ENCODE peak calls at places on chromosomes 4 and X, in four cellular contexts. U, W, C and G are unnamed samples.

GRCh38 chr4:3530663-3531254 is 1.5 kb downstream of the LRPAP1 start:
- DNase-seq in U (peak; percentile 25), W (no peak), C (no peak), G (peak; percentile 86)

GRCh38 chrX:136762820-136763452 is 17.8 kb downstream of the ARHGEF6 start:
- DNase-seq in W (no peak), U (no peak), C (no peak), G (no peak)

GRCh38 chr4:53923921-53924320 is 140.5 kb downstream of the CHIC2 start:
- DNase-seq in U (no peak), C (no peak), W (no peak), G (no peak)

GRCh38 chrX:26008042-26008441 is 130.1 kb upstream of the MAGEB18 start:
- DNase-seq in U (no peak), W (no peak), C (no peak), G (no peak)

GRCh38 chrX:38271154-38271716 is 50.6 kb upstream of the SRPX start:
- DNase-seq in C (no peak), U (no peak), W (no peak), G (no peak)

GRCh38 chr4:94507708-94508107 is 56.0 kb downstream of the PDLIM5 start:
- DNase-seq in U (no peak), W (peak; percentile 93), C (peak; percentile 44), G (peak; percentile 68)

GRCh38 chrX:23559975-23560374 is 107.3 kb upstream of the PRDX4 start:
- DNase-seq in U (no peak), C (no peak), W (no peak), G (no peak)

GRCh38 chr4:101288365-101289145 is 58.8 kb downstream of the PPP3CA start:
- DNase-seq in U (no peak), W (peak; percentile 32), C (no peak), G (no peak)

GRCh38 chr4:186829740-186830449 is 106.2 kb upstream of the FAT1 start:
- DNase-seq in W (peak; percentile 98), U (no peak), C (no peak), G (peak; percentile 82)

GRCh38 chrX:68358679-68359078 is 74.6 kb downstream of the OPHN1 start:
- DNase-seq in W (no peak), C (no peak), U (no peak), G (no peak)

GRCh38 chr4:8613421-8614364 is 21.1 kb downstream of the CPZ start:
- DNase-seq in C (no peak), U (no peak), W (no peak), G (no peak)
- H3K4me2 ChIP-seq in C (no peak overlapping the region), U (no peak overlapping the region), W (no peak overlapping the region), G (no peak overlapping the region)

DNA sequence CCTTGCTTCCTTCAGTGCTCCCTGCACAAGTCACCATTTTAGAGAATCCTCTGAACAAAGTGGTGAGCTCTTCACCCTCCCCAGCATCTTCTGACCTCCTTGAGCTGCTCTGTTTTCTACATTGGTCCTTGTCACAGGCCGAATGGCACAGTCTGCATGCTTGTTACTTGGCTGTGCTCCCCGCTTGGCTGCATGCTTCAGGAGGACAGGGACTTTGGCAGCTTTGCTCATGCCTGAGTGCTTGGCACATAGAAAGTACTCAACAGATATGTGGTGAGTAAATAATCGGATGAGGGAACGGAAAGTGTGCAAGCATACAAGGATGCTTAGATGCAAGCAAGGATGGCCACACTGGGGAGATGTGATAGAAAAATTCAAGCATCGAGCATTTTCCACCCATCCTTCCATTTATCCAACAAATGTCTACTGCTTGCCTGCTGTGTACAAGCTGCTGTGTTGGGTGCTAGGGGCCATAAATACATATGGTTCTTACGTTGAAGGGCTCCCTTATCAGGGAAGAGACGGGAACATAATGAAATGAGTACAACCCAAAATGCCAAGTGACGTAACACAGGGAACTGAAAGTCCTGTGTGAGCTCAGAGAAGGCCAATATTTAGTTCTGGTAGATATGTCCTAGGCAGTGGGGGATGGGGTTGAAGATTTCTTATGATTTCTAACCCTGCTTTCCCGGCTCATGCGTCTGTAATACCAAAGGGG is 31.2 kb downstream of the SLC2A9 start:
- DNase-seq in W (no peak), U (no peak), C (no peak), G (peak; percentile 18)
- H3K27ac ChIP-seq in W (no peak overlapping the region), U (no peak overlapping the region), C (no peak overlapping the region), G (no peak overlapping the region)

GRCh38 chrX:150049647-150050046 is 111.4 kb upstream of the EOLA2 start:
- DNase-seq in C (no peak), U (no peak), W (peak; percentile 54), G (no peak)

GRCh38 chrX:150052226-150052625 is 113.9 kb upstream of the EOLA2 start:
- DNase-seq in W (no peak), C (no peak), U (no peak), G (no peak)

GRCh38 chrX:150047818-150048217 is 109.5 kb upstream of the EOLA2 start:
- DNase-seq in W (no peak), C (no peak), U (no peak), G (no peak)

GRCh38 chrX:150050387-150050786 is 112.1 kb upstream of the EOLA2 start:
- DNase-seq in C (no peak), U (no peak), W (no peak), G (no peak)

DNA sequence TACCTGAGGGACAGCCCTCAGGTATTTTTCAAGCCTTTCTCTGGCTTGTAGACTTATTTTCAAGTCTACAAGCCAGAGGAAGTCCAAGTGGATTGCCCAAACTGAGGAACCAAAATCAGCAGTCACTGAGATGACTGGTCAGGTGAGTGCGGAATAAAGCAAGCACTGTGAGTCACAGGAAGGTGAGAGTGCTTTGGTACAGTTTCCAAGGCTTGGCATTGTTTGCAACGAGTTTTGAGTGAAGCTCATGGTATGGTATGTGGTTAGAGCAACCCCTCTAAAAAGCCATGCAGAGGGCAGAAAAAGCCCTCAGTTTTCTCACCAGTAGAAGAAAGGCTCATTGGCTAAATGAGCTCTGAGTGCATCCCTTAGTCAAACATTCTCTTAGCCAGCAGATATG is 112.8 kb upstream of the EOLA2 start:
- DNase-seq in W (no peak), U (no peak), C (no peak), G (no peak)
- H3K4me2 ChIP-seq in W (no peak overlapping the region), U (no peak overlapping the region), C (no peak overlapping the region), G (no peak overlapping the region)

DNA sequence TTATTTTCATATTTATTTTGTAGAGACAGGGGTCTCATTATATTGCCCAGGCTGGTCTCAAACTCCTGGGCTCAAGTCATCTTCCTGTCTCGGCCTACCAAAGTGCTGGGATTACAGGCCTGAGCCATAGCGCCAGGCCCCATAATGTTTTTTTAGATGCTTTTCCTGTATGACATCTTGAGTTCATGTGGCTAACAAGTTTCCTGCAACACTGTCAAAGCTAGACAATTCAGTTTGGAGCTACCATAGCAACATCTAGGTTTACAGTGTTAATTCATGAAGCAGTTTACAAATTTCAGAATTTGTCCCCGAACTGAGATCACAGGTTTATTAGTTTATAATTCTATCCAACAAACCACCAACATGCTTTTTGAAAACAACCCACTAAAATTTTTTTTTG is 6.4 kb upstream of the IL13RA2 start:
- DNase-seq in C (no peak), U (no peak), W (no peak), G (no peak)
- H3K27ac ChIP-seq in C (no peak overlapping the region), U (no peak overlapping the region), W (no peak overlapping the region), G (no peak overlapping the region)

DNA sequence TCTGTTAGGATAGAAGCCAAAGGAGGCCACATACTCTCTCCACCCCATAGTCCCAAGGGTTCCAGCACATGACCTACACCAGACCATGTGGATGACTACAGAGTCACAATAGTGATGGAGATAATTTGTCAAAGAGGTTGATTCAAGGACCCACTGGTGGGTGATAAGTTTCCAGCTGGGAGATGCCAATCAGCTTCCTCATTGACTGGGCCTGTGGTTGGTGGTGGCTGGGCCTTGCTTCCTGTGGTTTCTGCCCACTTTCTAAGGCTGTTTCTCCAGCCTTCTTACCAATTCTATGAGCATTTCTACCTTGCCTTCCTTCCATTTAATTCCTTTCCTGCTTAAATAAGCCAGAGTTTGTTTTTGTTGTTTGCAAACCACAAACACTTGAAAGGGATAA is 95.5 kb upstream of the CPEB2 start:
- DNase-seq in W (no peak), C (no peak), U (no peak), G (no peak)
- H3K4me2 ChIP-seq in W (no peak overlapping the region), C (no peak overlapping the region), U (no peak overlapping the region), G (no peak overlapping the region)

DNA sequence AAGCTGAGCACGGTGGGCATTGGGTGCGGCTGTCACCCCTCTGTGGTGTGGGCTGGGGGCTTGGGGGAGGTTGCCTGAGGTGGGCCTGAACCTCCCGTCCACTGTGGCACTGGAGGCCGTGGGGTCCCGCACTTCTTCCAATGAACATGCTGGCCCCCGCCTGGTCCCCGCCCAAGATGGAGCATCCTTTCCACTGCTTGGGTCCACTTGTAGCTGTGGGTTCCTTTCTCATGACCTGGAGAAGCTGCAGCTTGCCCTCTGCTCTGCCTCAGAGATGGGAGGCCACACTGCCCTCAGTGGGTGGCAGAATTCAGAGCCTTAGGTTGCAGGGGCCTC is 26.2 kb downstream of the SH3TC1 start:
- DNase-seq in U (no peak), W (no peak), C (no peak), G (no peak)
- H3K27ac ChIP-seq in U (no peak overlapping the region), W (no peak overlapping the region), C (peak overlapping the region; percentile 63), G (no peak overlapping the region)

GRCh38 chrX:145623453-145623852 is 194.2 kb upstream of the SLITRK2 start:
- DNase-seq in U (no peak), C (no peak), W (no peak), G (no peak)
- H3K4me2 ChIP-seq in U (no peak overlapping the region), C (no peak overlapping the region), W (no peak overlapping the region), G (no peak overlapping the region)

DNA sequence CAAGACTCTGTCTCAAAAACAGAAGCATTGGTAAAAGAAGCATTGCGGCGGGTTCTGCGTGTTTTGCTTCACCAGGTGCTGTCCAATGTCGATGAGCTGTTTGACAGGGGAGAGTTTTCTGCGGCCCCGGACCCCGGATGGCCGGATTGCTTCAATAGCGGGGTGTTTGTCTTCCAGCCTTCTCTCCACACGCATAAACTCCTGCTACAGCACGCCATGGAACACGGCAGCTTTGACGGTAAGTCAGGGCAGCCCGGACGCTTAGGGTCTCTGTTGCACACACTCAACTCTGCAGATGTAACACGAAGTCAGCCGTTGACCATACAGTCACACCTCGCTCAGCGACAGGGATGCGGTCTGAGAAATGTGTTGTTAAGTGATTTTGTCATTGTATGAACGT is 26.2 kb downstream of the GYG2 start:
- DNase-seq in W (no peak), C (no peak), U (no peak), G (no peak)
- H3K27ac ChIP-seq in W (no peak overlapping the region), C (no peak overlapping the region), U (no peak overlapping the region), G (no peak overlapping the region)

DNA sequence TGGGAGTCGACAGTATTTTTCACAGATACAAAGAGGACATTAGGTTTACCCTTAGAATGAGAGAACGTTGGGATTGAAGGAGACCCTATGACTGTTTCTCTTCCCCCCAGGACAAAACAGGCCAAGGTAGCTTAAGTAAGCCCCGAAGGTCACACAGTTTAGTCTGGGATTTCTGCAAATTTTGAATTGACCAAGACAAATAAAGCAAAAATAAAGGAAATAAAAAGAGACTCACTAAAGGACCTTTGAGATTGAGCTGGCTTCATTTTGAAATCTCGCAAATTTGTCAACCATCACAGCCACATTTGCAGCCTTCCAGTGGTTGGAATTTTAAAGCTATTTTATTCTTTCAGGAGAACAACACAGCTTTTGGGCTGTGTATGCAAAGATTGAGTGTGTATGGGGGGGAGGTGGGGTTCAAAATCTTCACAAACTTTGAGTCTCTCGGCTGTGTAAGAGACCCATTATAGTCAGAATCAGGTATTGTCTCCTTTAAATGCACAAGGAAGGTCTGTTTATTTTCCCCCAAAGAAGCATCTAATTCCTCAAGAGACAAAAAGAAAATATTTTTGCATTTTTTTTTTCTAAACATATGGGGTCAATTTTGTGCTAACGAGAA is 4.2 kb downstream of the TMSB4X start:
- DNase-seq in C (no peak), W (no peak), U (no peak), G (no peak)
- H3K4me2 ChIP-seq in C (no peak overlapping the region), W (peak overlapping the region; percentile 35), U (no peak overlapping the region), G (peak overlapping the region; percentile 80)